ENCODE peak calls at places on chromosome 18, in four cellular contexts. F is substantia nigra, P is H9, J is right atrium auricular region. Q is an unnamed sample.

GRCh38 chr18:79926715-79927596 is 24.5 kb downstream of the SLC66A2 start:
- DNase-seq in P (peak; percentile 25), F (no peak), J (no peak), Q (no peak)

GRCh38 chr18:13366977-13367892 is 148.7 kb downstream of the LDLRAD4 start:
- DNase-seq in P (no peak), J (peak; percentile 60), F (no peak), Q (no peak)

GRCh38 chr18:13464432-13465125 is 246.0 kb downstream of the LDLRAD4 start:
- DNase-seq in F (no peak), J (no peak), P (no peak), Q (no peak)

GRCh38 chr18:2356906-2357305 is 214.4 kb downstream of the METTL4 start:
- DNase-seq in J (no peak), P (no peak), F (no peak), Q (no peak)

GRCh38 chr18:31424383-31424988 is 23.1 kb upstream of the DSG3 start:
- DNase-seq in F (no peak), P (peak; percentile 65), J (no peak), Q (no peak)

GRCh38 chr18:6406075-6406909 is 8.4 kb downstream of the L3MBTL4 start:
- DNase-seq in P (no peak), F (no peak), J (no peak), Q (no peak)

GRCh38 chr18:57519668-57520424 is 66.7 kb downstream of the FECH start:
- DNase-seq in J (no peak), F (no peak), P (no peak), Q (no peak)

GRCh38 chr18:43760010-43760409 is 482.7 kb upstream of the SYT4 start:
- DNase-seq in P (no peak), F (no peak), J (no peak), Q (no peak)

GRCh38 chr18:70181015-70181414 is 24.5 kb downstream of the RTTN start:
- DNase-seq in P (no peak), J (no peak), F (no peak), Q (no peak)

GRCh38 chr18:32771169-32771751 is 1.6 kb downstream of the KLHL14 start:
- DNase-seq in P (peak; percentile 45), J (no peak), F (no peak), Q (no peak)

GRCh38 chr18:36872329-36872728 is 43.4 kb downstream of the KIAA1328 start:
- DNase-seq in F (no peak), P (no peak), J (no peak), Q (no peak)

GRCh38 chr18:79218605-79219195 is 149.5 kb downstream of the ATP9B start:
- DNase-seq in J (no peak), P (no peak), F (no peak), Q (no peak)

GRCh38 chr18:45168883-45169585 is 446.2 kb upstream of the SLC14A2 start:
- DNase-seq in F (no peak), P (no peak), J (no peak), Q (no peak)

GRCh38 chr18:13481820-13482640 is 244.3 kb downstream of the FAM210A start:
- DNase-seq in P (no peak), F (no peak), J (no peak), Q (no peak)

GRCh38 chr18:74457043-74457742 is at the start of gene DIPK1C:
- DNase-seq in P (no peak), J (no peak), F (peak; percentile 57), Q (peak; percentile 74)

GRCh38 chr18:61602836-61603235 is 269.6 kb downstream of the CDH20 start:
- DNase-seq in J (no peak), F (no peak), P (no peak), Q (no peak)

GRCh38 chr18:13889661-13890060 is 25.7 kb downstream of the MC2R start:
- DNase-seq in J (no peak), P (no peak), F (no peak), Q (no peak)

GRCh38 chr18:12652861-12653401 is 5.0 kb downstream of the SPIRE1 start:
- DNase-seq in P (no peak), J (no peak), F (no peak), Q (no peak)

GRCh38 chr18:26757263-26758019 is 108.1 kb downstream of the AQP4 start:
- DNase-seq in P (no peak), J (no peak), F (no peak), Q (no peak)

GRCh38 chr18:76565238-76566173 is 70.5 kb upstream of the ZNF516 start:
- DNase-seq in J (peak; percentile 86), P (peak; percentile 79), F (no peak), Q (peak; percentile 15)

GRCh38 chr18:3458952-3459853 is 9.2 kb downstream of the TGIF1 start:
- DNase-seq in P (no peak), F (no peak), J (no peak), Q (no peak)

GRCh38 chr18:23485386-23485785 is 17.9 kb upstream of the RMC1 start:
- DNase-seq in F (no peak), J (no peak), P (no peak), Q (no peak)

GRCh38 chr18:36828630-36829361 is at the start of the genes KIAA1328 and TPGS2:
- DNase-seq in J (peak; percentile 85), F (peak; percentile 70), P (peak; percentile 87), Q (peak; percentile 59)

GRCh38 chr18:44712025-44712424 is 31.3 kb downstream of the SETBP1 start:
- DNase-seq in J (no peak), F (no peak), P (no peak), Q (no peak)

GRCh38 chr18:12520442-12520992 is 112.8 kb downstream of the PRELID3A start:
- DNase-seq in J (no peak), F (no peak), P (no peak), Q (no peak)

GRCh38 chr18:69599377-69599776 is 198.7 kb downstream of the DOK6 start:
- DNase-seq in P (no peak), F (no peak), J (no peak), Q (no peak)

GRCh38 chr18:32243358-32243757 is 53.5 kb downstream of the MEP1B start:
- DNase-seq in J (no peak), F (no peak), P (no peak), Q (no peak)

GRCh38 chr18:11784905-11785304 is 66.3 kb upstream of the CHMP1B start:
- DNase-seq in J (no peak), F (no peak), P (no peak), Q (no peak)

GRCh38 chr18:25435462-25435782 is 83.5 kb upstream of the ZNF521 start:
- DNase-seq in P (no peak), F (no peak), J (no peak), Q (no peak)

GRCh38 chr18:9914584-9915290 is 921 bp downstream of the VAPA start:
- DNase-seq in F (peak; percentile 7), J (peak; percentile 74), P (peak; percentile 50), Q (peak; percentile 18)

GRCh38 chr18:74541703-74542555 is 7.6 kb downstream of the CNDP1 start:
- DNase-seq in J (no peak), F (peak; percentile 62), P (no peak), Q (peak; percentile 52)

GRCh38 chr18:74525741-74526140 is 8.6 kb upstream of the CNDP1 start:
- DNase-seq in F (no peak), P (peak; percentile 16), J (no peak), Q (no peak)

GRCh38 chr18:70907673-70908072 is 618.8 kb downstream of the SOCS6 start:
- DNase-seq in J (no peak), P (peak; percentile 42), F (no peak), Q (no peak)

GRCh38 chr18:54983041-54983686 is 23.9 kb upstream of the CCDC68 start:
- DNase-seq in J (no peak), P (no peak), F (no peak), Q (peak; percentile 0)
- H3K27ac ChIP-seq in J (no peak overlapping the region), P (no peak overlapping the region), F (no peak overlapping the region), Q (no peak overlapping the region)

GRCh38 chr18:59063300-59063895 is 76.3 kb upstream of the SEC11C start:
- DNase-seq in J (no peak), F (no peak), P (no peak), Q (no peak)
- H3K27ac ChIP-seq in J (peak overlapping the region; percentile 48), F (no peak overlapping the region), P (no peak overlapping the region), Q (no peak overlapping the region)

GRCh38 chr18:63168287-63168686 is 151.3 kb downstream of the BCL2 start:
- DNase-seq in J (no peak), P (no peak), F (no peak), Q (no peak)
- H3K27ac ChIP-seq in J (no peak overlapping the region), P (no peak overlapping the region), F (no peak overlapping the region), Q (no peak overlapping the region)

GRCh38 chr18:59885579-59886163 is 14.1 kb upstream of the PMAIP1 start:
- DNase-seq in P (no peak), F (no peak), J (no peak), Q (no peak)

GRCh38 chr18:59878644-59879043 is 21.2 kb upstream of the PMAIP1 start:
- DNase-seq in F (no peak), P (no peak), J (no peak), Q (no peak)

GRCh38 chr18:59877366-59877765 is 22.4 kb upstream of the PMAIP1 start:
- DNase-seq in J (no peak), P (no peak), F (no peak), Q (no peak)

GRCh38 chr18:59884331-59884730 is 15.5 kb upstream of the PMAIP1 start:
- DNase-seq in J (no peak), F (no peak), P (no peak), Q (no peak)

DNA sequence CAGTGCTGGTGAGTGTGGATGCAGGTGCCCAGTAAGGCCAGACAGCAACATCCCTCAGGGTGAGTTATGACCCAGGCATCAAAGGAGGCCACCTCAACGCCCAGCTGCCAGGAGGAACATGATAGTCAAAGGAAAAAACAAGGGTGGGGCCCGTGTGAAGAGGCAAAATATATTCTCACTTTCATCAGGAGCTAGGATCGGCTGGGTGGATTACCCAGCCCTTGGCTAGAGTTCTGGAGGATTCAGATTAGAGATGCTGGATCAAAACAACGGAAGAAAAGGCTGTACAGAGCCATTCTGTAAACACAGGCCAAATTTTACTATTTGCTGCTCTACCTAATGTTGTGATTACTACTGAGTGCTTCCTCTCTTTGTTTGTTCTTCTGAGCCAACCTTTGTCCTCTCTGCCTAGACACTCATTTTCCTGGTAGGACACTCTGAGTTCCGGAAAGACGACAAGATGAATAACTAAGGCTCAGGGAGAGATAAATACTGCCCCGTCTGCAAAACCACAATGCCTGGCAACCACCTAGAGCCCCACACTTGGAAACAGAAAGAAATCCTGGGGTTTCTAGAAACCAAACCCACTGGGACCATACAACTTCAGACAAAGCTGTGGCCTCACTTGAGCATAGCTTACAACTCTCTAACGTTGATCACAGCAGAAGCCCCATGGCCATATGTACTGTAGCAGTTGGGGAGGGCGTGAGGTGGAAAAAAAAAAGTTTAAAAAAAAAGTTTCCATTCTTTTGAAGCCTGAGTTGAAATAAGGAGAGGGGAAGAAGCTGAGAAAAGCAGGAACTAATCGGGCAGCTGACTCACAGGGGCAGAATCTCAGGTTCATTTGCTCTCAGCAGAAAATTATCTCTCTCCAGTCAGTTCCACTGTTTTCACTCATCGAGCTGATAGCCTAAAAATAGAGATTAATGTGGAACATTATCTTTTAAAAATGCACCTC is 17.8 kb upstream of the PMAIP1 start:
- DNase-seq in J (no peak), P (no peak), F (no peak), Q (no peak)
- H3K27ac ChIP-seq in J (no peak overlapping the region), P (no peak overlapping the region), F (no peak overlapping the region), Q (no peak overlapping the region)

DNA sequence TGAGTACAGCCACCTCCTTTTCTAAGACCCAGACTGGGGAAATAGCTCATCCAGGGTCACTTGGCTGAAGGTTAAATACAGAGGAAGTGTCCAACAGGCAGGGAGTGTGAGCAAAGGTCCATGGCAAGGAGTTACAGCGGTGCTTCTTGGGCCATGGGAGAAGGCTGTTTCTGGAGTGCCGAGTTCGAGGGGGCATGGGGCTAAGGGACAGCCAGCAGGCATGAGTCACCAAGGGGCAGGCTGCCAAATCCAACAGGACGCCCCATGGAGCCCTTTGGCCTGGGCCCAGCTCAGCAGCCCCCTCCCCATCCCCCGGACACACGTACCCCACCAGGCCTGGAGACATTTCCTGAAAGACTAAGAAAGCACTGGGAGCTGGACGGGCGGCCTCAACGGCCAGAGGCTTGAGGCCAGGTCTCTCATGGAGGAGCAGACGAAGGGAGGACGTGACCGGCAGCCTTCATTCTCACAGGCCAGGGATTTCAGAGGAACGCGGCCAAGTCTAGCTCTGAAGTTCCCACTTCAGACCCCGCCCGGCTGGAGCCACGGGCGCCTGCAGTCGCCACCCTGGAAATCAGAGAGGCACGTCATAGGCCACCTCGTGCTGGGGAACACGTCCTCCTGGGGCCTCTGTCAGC is 160.4 kb downstream of the SMAD7 start:
- DNase-seq in F (no peak), P (no peak), J (peak; percentile 97), Q (no peak)
- H3K27ac ChIP-seq in F (peak overlapping the region; percentile 55), P (no peak overlapping the region), J (peak overlapping the region; percentile 87), Q (peak overlapping the region; percentile 75)

Q was measured in caudate nucleus.